ENCODE peak calls at places on chromosomes 4 and X, in nine cellular contexts. H, X, D, J, U, G, N, S and A are unnamed samples.

GRCh38 chrX:12223650-12224049 is 85.4 kb downstream of the FRMPD4 start:
- DNase-seq in H (no peak), X (no peak), D (no peak), J (no peak), U (no peak), G (no peak), N (no peak), S (peak; percentile 64), A (no peak)

GRCh38 chr4:142379277-142380051 is 466.6 kb downstream of the INPP4B start:
- DNase-seq in H (no peak), X (no peak), D (no peak), J (no peak), U (no peak), G (no peak), N (no peak), S (peak; percentile 90), A (no peak)

GRCh38 chr4:62970846-62971245 is 1438.4 kb downstream of the TECRL start:
- DNase-seq in H (no peak), X (no peak), D (no peak), J (no peak), U (no peak), G (no peak), N (no peak), S (no peak), A (no peak)

GRCh38 chrX:1393871-1394615 is 2.1 kb upstream of the SLC25A6 start:
- DNase-seq in H (no peak), X (no peak), D (no peak), J (no peak), U (no peak), G (peak; percentile 33), N (no peak), S (no peak), A (no peak)

GRCh38 chr4:20252656-20253271 is 1.1 kb downstream of the SLIT2 start:
- DNase-seq in H (peak; percentile 51), X (peak; percentile 18), D (no peak), J (no peak), U (peak; percentile 53), G (peak; percentile 65), N (no peak), S (peak; percentile 39), A (no peak)

GRCh38 chr4:1808851-1809753 is 16.0 kb downstream of the FGFR3 start:
- DNase-seq in H (no peak), X (no peak), D (no peak), J (no peak), U (no peak), G (peak; percentile 51), N (no peak), S (no peak), A (no peak)

GRCh38 chr4:151698213-151698612 is 62.6 kb downstream of the GATB start:
- DNase-seq in H (no peak), X (no peak), D (no peak), J (no peak), U (no peak), G (no peak), N (no peak), S (no peak), A (no peak)

GRCh38 chr4:88599298-88599697 is 7.0 kb downstream of the HERC3 start:
- DNase-seq in H (no peak), X (no peak), D (no peak), J (no peak), U (no peak), G (no peak), N (no peak), S (peak; percentile 74), A (no peak)

GRCh38 chr4:48546336-48546735 is 56.3 kb downstream of the ZAR1 start:
- DNase-seq in H (no peak), X (peak; percentile 32), D (no peak), J (peak; percentile 55), U (no peak), G (no peak), N (no peak), S (peak; percentile 52), A (no peak)

GRCh38 chr4:128837679-128838078 is 28.2 kb downstream of the JADE1 start:
- DNase-seq in H (no peak), X (no peak), D (no peak), J (no peak), U (no peak), G (no peak), N (no peak), S (no peak), A (no peak)

GRCh38 chr4:35730414-35730813 is 513.9 kb downstream of the ARAP2 start:
- DNase-seq in H (no peak), X (no peak), D (no peak), J (no peak), U (no peak), G (no peak), N (no peak), S (no peak), A (no peak)

GRCh38 chr4:3074846-3075651 is 568 bp downstream of the HTT start:
- DNase-seq in H (peak; percentile 63), X (no peak), D (no peak), J (peak; percentile 68), U (peak; percentile 83), G (peak; percentile 67), N (peak; percentile 70), S (peak; percentile 57), A (no peak)

GRCh38 chr4:100984901-100985300 is 362.4 kb downstream of the PPP3CA start:
- DNase-seq in H (no peak), X (no peak), D (no peak), J (no peak), U (no peak), G (no peak), N (no peak), S (peak; percentile 66), A (no peak)

GRCh38 chr4:101019941-101020401 is 327.4 kb downstream of the PPP3CA start:
- DNase-seq in H (no peak), X (no peak), D (no peak), J (no peak), U (no peak), G (no peak), N (peak; percentile 34), S (peak; percentile 14), A (no peak)

GRCh38 chr4:72077346-72077745 is 45.5 kb downstream of the NPFFR2 start:
- DNase-seq in H (no peak), X (no peak), D (no peak), J (no peak), U (no peak), G (no peak), N (no peak), S (no peak), A (no peak)

DNA sequence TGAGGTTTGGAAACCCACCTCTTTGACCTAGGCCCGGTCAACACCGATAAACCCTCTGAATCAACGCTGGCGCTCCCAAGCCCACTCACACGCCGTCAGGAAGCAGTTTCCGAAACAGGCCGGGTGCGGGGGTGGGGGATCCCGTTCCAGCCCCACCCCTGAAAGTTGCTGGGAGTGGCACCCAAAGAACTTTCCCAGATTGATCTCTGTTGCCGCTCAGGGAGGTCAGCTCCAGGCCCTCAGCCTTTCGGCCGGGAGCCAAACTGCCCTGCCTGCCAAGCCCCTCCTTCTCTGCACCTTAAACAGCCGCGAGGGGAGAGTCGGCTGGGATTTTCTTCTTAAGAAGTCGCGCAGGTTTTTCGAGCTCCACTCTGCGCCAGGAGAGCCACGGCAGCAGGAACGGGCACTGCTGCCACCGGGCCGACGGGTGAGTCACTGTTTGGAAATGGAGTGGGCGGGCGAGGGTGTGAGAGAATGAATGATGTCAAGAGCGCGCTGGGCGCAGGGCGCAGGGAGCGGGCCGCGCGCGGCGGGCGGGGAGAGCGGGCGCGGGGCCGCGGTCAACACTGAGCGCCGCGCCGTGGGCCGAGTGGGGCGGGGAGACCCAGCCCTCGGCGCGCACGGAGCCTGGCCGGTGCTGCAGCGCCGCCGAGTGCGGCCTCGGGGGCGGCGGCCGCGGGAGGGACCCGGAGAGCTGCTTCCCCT is at the start of gene SGMS2:
- DNase-seq in H (peak; percentile 89), X (peak; percentile 83), D (peak; percentile 26), J (no peak), U (peak; percentile 69), G (peak; percentile 93), N (peak; percentile 91), S (peak; percentile 84), A (peak; percentile 92)
- H3K27ac ChIP-seq in H (peak within 1 kb of the TSS; percentile 96), X (peak within 1 kb of the TSS; percentile 79), D (peak within 1 kb of the TSS; percentile 74), J (no peak within 1 kb of the TSS), U (no peak within 1 kb of the TSS), G (peak within 1 kb of the TSS; percentile 97), N (peak within 1 kb of the TSS; percentile 96), S (peak within 1 kb of the TSS; percentile 32), A (peak within 1 kb of the TSS; percentile 94)

GRCh38 chr4:114598191-114599121 is at the start of gene UGT8:
- DNase-seq in H (no peak), X (no peak), D (peak; percentile 68), J (peak; percentile 82), U (peak; percentile 77), G (peak; percentile 51), N (peak; percentile 92), S (no peak), A (no peak)
- H3K27ac ChIP-seq in H (peak within 1 kb of the TSS; percentile 79), X (peak within 1 kb of the TSS; percentile 55), D (peak within 1 kb of the TSS; percentile 91), J (peak within 1 kb of the TSS; percentile 36), U (no peak within 1 kb of the TSS), G (no peak within 1 kb of the TSS), N (peak within 1 kb of the TSS; percentile 90), S (no peak within 1 kb of the TSS), A (peak within 1 kb of the TSS; percentile 2)

DNA sequence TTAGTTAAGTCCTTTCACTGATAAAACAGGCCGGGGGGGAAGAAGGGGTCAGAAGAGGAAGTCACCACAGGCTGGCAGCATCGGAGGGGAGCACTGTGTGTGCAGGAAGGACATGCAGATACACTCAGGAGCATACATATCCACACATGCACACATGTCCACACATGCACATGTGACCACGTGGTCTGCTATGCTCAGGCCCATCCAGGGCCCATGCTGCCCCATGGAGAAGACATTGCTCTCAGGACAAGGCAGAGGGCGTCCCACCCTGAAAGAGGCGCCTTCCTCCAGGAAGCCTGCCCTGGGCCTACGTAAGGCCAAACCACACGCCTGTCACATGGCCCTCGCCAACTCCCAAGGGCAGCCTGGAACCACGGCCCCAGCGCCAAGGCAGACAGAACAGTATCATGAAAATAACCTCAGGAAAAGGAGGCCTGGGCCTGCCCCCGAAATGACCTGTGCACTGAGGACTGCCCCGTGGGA is 15.8 kb downstream of the WDR1 start:
- DNase-seq in H (no peak), X (no peak), D (no peak), J (no peak), U (no peak), G (no peak), N (peak; percentile 45), S (no peak), A (no peak)
- H3K27ac ChIP-seq in H (no peak overlapping the region), X (no peak overlapping the region), D (peak overlapping the region; percentile 76), J (no peak overlapping the region), U (no peak overlapping the region), G (peak overlapping the region; percentile 99), N (no peak overlapping the region), S (peak overlapping the region; percentile 16), A (peak overlapping the region; percentile 89)

DNA sequence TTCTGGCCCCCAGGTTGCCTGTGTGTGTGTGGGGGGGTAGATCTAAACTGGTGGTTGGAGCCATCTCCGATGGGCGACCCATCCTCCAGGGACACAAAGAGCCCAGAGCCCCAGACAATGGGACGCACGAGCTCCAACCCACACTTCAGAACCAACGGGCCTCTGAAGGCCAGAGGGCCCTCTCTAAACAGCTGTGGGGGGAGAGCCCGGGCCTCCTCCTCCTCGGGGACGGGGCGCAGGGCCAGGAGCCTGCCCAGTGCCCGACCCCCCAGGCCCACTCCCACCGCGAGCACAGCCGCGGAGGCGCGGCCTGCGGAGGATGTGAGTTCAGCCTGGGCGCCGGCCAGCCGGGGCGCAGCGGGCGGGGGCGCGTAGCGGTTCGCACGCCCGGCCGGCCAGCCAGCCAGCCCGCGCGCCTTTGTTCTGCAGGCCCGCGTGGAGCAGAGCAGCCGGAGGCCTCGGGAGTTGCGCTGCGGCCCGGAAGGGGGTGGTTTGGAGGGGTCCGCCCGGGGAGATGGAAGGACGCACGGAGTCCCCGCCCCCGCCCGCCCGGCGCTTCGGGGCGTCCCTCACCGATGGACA is 4.0 kb downstream of the FLNA start:
- DNase-seq in H (no peak), X (no peak), D (no peak), J (peak; percentile 43), U (no peak), G (peak; percentile 61), N (no peak), S (no peak), A (no peak)
- H3K27ac ChIP-seq in H (peak overlapping the region; percentile 91), X (peak overlapping the region; percentile 63), D (peak overlapping the region; percentile 52), J (peak overlapping the region; percentile 29), U (no peak overlapping the region), G (peak overlapping the region; percentile 71), N (peak overlapping the region; percentile 69), S (peak overlapping the region; percentile 99), A (peak overlapping the region; percentile 86)